ENCODE peak calls at places on chromosomes 11 and 22, in seven cellular contexts. I, M, P, X, A, W and B are unnamed samples.

GRCh38 chr22:38455530-38456271 is 702 bp upstream of the KCNJ4 start:
- DNase-seq in I (peak), M (peak), P (no peak), X (no peak), A (no peak), W (no peak), B (no peak)

GRCh38 chr11:114044042-114044871 is 15.3 kb upstream of the ZBTB16 start:
- DNase-seq in I (no peak), M (no peak), P (no peak), X (peak), A (no peak), W (no peak), B (no peak)

GRCh38 chr22:20226077-20226716 is 41.9 kb downstream of the RTN4R start:
- DNase-seq in I (no peak), M (no peak), P (no peak), X (no peak), A (no peak), W (no peak), B (no peak)

GRCh38 chr11:69920500-69921428 is 101.5 kb upstream of the FGF3 start:
- DNase-seq in I (peak), M (no peak), P (peak), X (no peak), A (peak), W (no peak), B (peak)

GRCh38 chr22:39625554-39626537 is 55.3 kb downstream of the CACNA1I start:
- DNase-seq in I (no peak), M (no peak), P (no peak), X (no peak), A (no peak), W (no peak), B (no peak)

GRCh38 chr11:64742940-64743590 is 877 bp downstream of the RASGRP2 start:
- DNase-seq in I (peak), M (no peak), P (peak), X (peak), A (peak), W (peak), B (peak)

GRCh38 chr11:16352707-16353106 is 3.6 kb downstream of the SOX6 start:
- DNase-seq in I (no peak), M (no peak), P (no peak), X (no peak), A (no peak), W (no peak), B (no peak)

GRCh38 chr11:65649656-65650546 is 12.0 kb downstream of the SIPA1 start:
- DNase-seq in I (peak), M (no peak), P (no peak), X (no peak), A (no peak), W (no peak), B (peak)

GRCh38 chr11:110026823-110027626 is 66.2 kb upstream of the ZC3H12C start:
- DNase-seq in I (no peak), M (peak), P (no peak), X (no peak), A (no peak), W (no peak), B (no peak)

GRCh38 chr11:6587360-6587953 is 16.0 kb downstream of the RRP8 start:
- DNase-seq in I (no peak), M (no peak), P (no peak), X (peak), A (no peak), W (no peak), B (no peak)

GRCh38 chr11:76236092-76237026 is 30.1 kb upstream of the WNT11 start:
- DNase-seq in I (peak), M (peak), P (peak), X (no peak), A (peak), W (peak), B (peak)

GRCh38 chr22:31639640-31640039 is 22.4 kb downstream of the PISD start:
- DNase-seq in I (no peak), M (no peak), P (no peak), X (no peak), A (no peak), W (no peak), B (no peak)

GRCh38 chr11:14809466-14809865 is 82.6 kb downstream of the CYP2R1 start:
- DNase-seq in I (no peak), M (peak), P (no peak), X (no peak), A (no peak), W (no peak), B (no peak)

GRCh38 chr11:126480410-126481302 is 125.2 kb downstream of the ST3GAL4 start:
- DNase-seq in I (peak), M (peak), P (peak), X (peak), A (peak), W (peak), B (peak)

GRCh38 chr11:129375731-129376657 is at the start of gene BARX2:
- DNase-seq in I (peak), M (peak), P (no peak), X (no peak), A (peak), W (no peak), B (no peak)

GRCh38 chr11:35404397-35404775 is 15.0 kb downstream of the SLC1A2 start:
- DNase-seq in I (peak), M (peak), P (no peak), X (no peak), A (peak), W (no peak), B (no peak)

GRCh38 chr22:20013382-20013871 is 3.2 kb downstream of the ARVCF start:
- DNase-seq in I (peak), M (peak), P (peak), X (peak), A (peak), W (peak), B (peak)

GRCh38 chr11:122509091-122509490 is 146.4 kb upstream of the UBASH3B start:
- DNase-seq in I (no peak), M (no peak), P (no peak), X (no peak), A (no peak), W (no peak), B (no peak)

GRCh38 chr22:42933783-42934144 is 76.7 kb upstream of the ARFGAP3 start:
- DNase-seq in I (no peak), M (peak), P (no peak), X (peak), A (no peak), W (no peak), B (no peak)

GRCh38 chr22:43539572-43540533 is 128.0 kb downstream of the MPPED1 start:
- DNase-seq in I (no peak), M (no peak), P (no peak), X (no peak), A (peak), W (no peak), B (no peak)

GRCh38 chr11:5857590-5857989 is at the start of gene OR52E8:
- DNase-seq in I (no peak), M (no peak), P (no peak), X (no peak), A (no peak), W (no peak), B (no peak)

GRCh38 chr11:91081440-91082088 is 858.7 kb upstream of the CHORDC1 start:
- DNase-seq in I (peak), M (peak), P (peak), X (peak), A (no peak), W (no peak), B (no peak)

GRCh38 chr11:61516675-61517516 is 8.3 kb downstream of the LRRC10B start:
- DNase-seq in I (peak), M (no peak), P (peak), X (no peak), A (no peak), W (peak), B (peak)

GRCh38 chr11:94271885-94272372 is 32.5 kb upstream of the IZUMO1R start:
- DNase-seq in I (no peak), M (no peak), P (no peak), X (no peak), A (no peak), W (no peak), B (no peak)

GRCh38 chr11:3195251-3196160 is 23.1 kb downstream of the MRGPRG start:
- DNase-seq in I (peak), M (peak), P (peak), X (no peak), A (peak), W (no peak), B (peak)

GRCh38 chr11:118145285-118146227 is 7.1 kb downstream of the SCN4B start:
- DNase-seq in I (peak), M (peak), P (peak), X (peak), A (peak), W (peak), B (peak)
- H3K4me3 ChIP-seq in I (peak), M (peak), P (peak), X (peak), A (peak), W (peak), B (peak)

DNA sequence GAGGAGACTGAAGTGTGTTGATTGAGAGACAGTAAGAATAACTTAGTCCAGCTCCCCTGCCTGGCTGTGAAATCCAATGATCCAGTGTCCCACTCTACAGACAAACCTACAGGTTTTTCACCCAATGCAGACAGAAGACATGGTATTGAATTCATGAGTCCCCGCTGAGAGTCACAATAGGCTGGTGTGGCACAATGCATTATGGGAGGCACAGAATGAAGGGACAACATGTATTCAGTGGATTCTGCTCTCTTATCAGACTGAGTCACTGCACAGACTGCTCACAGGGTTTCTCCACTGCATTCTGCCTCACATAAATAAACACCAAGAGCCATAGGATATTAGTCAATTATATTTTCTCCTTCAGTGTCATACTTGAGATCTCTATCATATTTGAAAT is 55.2 kb upstream of the TOP3B start:
- DNase-seq in I (no peak), M (peak), P (no peak), X (no peak), A (no peak), W (no peak), B (no peak)
- H3K27ac ChIP-seq in I (peak), M (peak), P (no peak), X (no peak), A (no peak), W (no peak), B (peak)

GRCh38 chr11:131392528-131393255 is 22.3 kb downstream of the NTM start:
- DNase-seq in I (peak), M (no peak), P (no peak), X (no peak), A (no peak), W (no peak), B (no peak)
- H3K4me3 ChIP-seq in I (no peak), M (no peak), P (no peak), X (no peak), A (no peak), W (no peak), B (no peak)

GRCh38 chr11:83122050-83122449 is 34.9 kb upstream of the PCF11 start:
- DNase-seq in I (no peak), M (no peak), P (no peak), X (no peak), A (no peak), W (no peak), B (no peak)
- H3K27ac ChIP-seq in I (no peak), M (no peak), P (no peak), X (no peak), A (no peak), W (no peak), B (no peak)

DNA sequence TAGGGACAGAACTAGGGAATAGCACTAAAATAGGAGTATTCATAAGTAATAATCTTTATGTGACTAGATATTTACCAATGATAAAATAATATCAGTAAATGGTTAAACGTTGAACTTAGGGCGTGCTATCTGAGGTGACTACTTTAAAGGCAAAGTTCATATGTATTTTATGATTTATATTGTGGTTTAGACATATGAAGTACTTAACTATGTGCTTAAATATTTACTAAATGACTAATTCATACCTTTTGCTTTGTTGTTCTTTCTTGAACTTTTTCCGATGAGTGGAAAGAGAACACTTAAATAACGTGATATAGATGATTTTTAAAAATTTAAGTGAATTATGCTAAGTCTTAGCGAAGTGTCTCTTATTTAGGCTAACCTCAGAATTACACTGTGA is 14.7 kb downstream of the LUZP2 start:
- DNase-seq in I (no peak), M (no peak), P (no peak), X (no peak), A (no peak), W (no peak), B (no peak)
- H3K4me3 ChIP-seq in I (no peak), M (no peak), P (no peak), X (no peak), A (no peak), W (no peak), B (no peak)